ENCODE peak calls at places on chromosome 4, in four cellular contexts. X is left ventricle myocardium inferior, R is HFF-Myc, S is GM23248. V is an unnamed sample.

GRCh38 chr4:55125087-55125721 is at the start of gene KDR:
- DNase-seq in X (peak), R (no peak), S (peak), V (no peak)

GRCh38 chr4:131370846-131371245 is 1778.2 kb upstream of the PCDH10 start:
- DNase-seq in X (no peak), R (no peak), S (no peak), V (no peak)

GRCh38 chr4:74006009-74006476 is 7.6 kb upstream of the CXCL5 start:
- DNase-seq in X (no peak), R (no peak), S (peak), V (no peak)

GRCh38 chr4:22932326-22932725 is 239.6 kb downstream of the GBA3 start:
- DNase-seq in X (no peak), R (no peak), S (no peak), V (no peak)

GRCh38 chr4:2322801-2323200 is 60.9 kb upstream of the MXD4 start:
- DNase-seq in X (no peak), R (peak), S (no peak), V (no peak)

GRCh38 chr4:1793496-1793840 is 375 bp downstream of the FGFR3 start:
- DNase-seq in X (peak), R (no peak), S (peak), V (no peak)

GRCh38 chr4:180557348-180557747 is 1685.9 kb upstream of the TENM3 start:
- DNase-seq in X (no peak), R (no peak), S (no peak), V (no peak)

GRCh38 chr4:88963817-88964216 is 93.2 kb downstream of the FAM13A start:
- DNase-seq in X (no peak), R (no peak), S (peak), V (no peak)

GRCh38 chr4:95415346-95415771 is 133.4 kb downstream of the UNC5C start:
- DNase-seq in X (no peak), R (no peak), S (no peak), V (no peak)

GRCh38 chr4:153781717-153782416 is 7.0 kb downstream of the SFRP2 start:
- DNase-seq in X (no peak), R (peak), S (peak), V (peak)

GRCh38 chr4:109977854-109978501 is 65.3 kb downstream of the EGF start:
- DNase-seq in X (no peak), R (no peak), S (peak), V (peak)

GRCh38 chr4:16659120-16659519 is 239.3 kb downstream of the LDB2 start:
- DNase-seq in X (no peak), R (peak), S (peak), V (no peak)

GRCh38 chr4:95059630-95060029 is 301.9 kb downstream of the BMPR1B start:
- DNase-seq in X (no peak), R (no peak), S (no peak), V (peak)

GRCh38 chr4:186765138-186765537 is 41.5 kb upstream of the FAT1 start:
- DNase-seq in X (no peak), R (peak), S (peak), V (peak)

GRCh38 chr4:184861047-184861446 is 35.3 kb upstream of the ACSL1 start:
- DNase-seq in X (no peak), R (no peak), S (no peak), V (no peak)

GRCh38 chr4:26402458-26402857 is 81.6 kb downstream of the RBPJ start:
- DNase-seq in X (no peak), R (no peak), S (no peak), V (no peak)

GRCh38 chr4:25457053-25457715 is 80.1 kb downstream of the ANAPC4 start:
- DNase-seq in X (no peak), R (peak), S (peak), V (peak)

GRCh38 chr4:166432125-166432524 is 559.1 kb downstream of the TLL1 start:
- DNase-seq in X (no peak), R (no peak), S (no peak), V (no peak)

GRCh38 chr4:173382349-173382748 is 11.6 kb downstream of the SAP30 start:
- DNase-seq in X (no peak), R (no peak), S (no peak), V (no peak)

GRCh38 chr4:6271206-6271605 is 1.6 kb downstream of the WFS1 start:
- DNase-seq in X (no peak), R (no peak), S (no peak), V (no peak)

GRCh38 chr4:159141193-159141592 is 38.3 kb downstream of the RAPGEF2 start:
- DNase-seq in X (no peak), R (no peak), S (peak), V (no peak)

GRCh38 chr4:41792166-41792565 is 43.6 kb upstream of the PHOX2B start:
- DNase-seq in X (no peak), R (no peak), S (no peak), V (no peak)

GRCh38 chr4:109649872-109650271 is 53.4 kb downstream of the CASP6 start:
- DNase-seq in X (no peak), R (no peak), S (no peak), V (no peak)

GRCh38 chr4:145619639-145619996 is 433 bp downstream of the MMAA start:
- DNase-seq in X (no peak), R (peak), S (peak), V (peak)

GRCh38 chr4:7657545-7658296 is 223.0 kb upstream of the PSAPL1 start:
- DNase-seq in X (no peak), R (no peak), S (no peak), V (no peak)

GRCh38 chr4:54677416-54677815 is 19.7 kb downstream of the KIT start:
- DNase-seq in X (no peak), R (no peak), S (no peak), V (no peak)

GRCh38 chr4:62407534-62407933 is 1207.4 kb downstream of the ADGRL3 start:
- DNase-seq in X (no peak), R (no peak), S (no peak), V (no peak)

GRCh38 chr4:69750346-69750745 is 10.1 kb downstream of the SULT1B1 start:
- DNase-seq in X (no peak), R (no peak), S (peak), V (no peak)

GRCh38 chr4:122930877-122931276 is 8.5 kb upstream of the NUDT6 start:
- DNase-seq in X (no peak), R (no peak), S (peak), V (no peak)

GRCh38 chr4:87118421-87118820 is 102.0 kb downstream of the KLHL8 start:
- DNase-seq in X (no peak), R (no peak), S (no peak), V (no peak)

GRCh38 chr4:185700048-185700447 is 111.9 kb downstream of the SORBS2 start:
- DNase-seq in X (no peak), R (no peak), S (peak), V (no peak)

GRCh38 chr4:54439831-54440243 is 210.7 kb downstream of the PDGFRA start:
- DNase-seq in X (peak), R (peak), S (peak), V (peak)

GRCh38 chr4:76666940-76667532 is 230.9 kb downstream of the SOWAHB start:
- DNase-seq in X (no peak), R (no peak), S (peak), V (no peak)

GRCh38 chr4:110064295-110064694 is 134.1 kb downstream of the ELOVL6 start:
- DNase-seq in X (no peak), R (no peak), S (no peak), V (no peak)

GRCh38 chr4:88623097-88623496 is 30.8 kb downstream of the HERC3 start:
- DNase-seq in X (no peak), R (peak), S (peak), V (peak)

GRCh38 chr4:74364649-74365491 is at the start of gene EREG:
- DNase-seq in X (no peak), R (peak), S (peak), V (no peak)

GRCh38 chr4:18480928-18481327 is 459.4 kb upstream of the LCORL start:
- DNase-seq in X (no peak), R (no peak), S (no peak), V (no peak)

GRCh38 chr4:119592708-119593298 is 35.8 kb downstream of the PDE5A start:
- DNase-seq in X (no peak), R (no peak), S (no peak), V (no peak)

GRCh38 chr4:106368678-106369077 is at the start of gene GIMD1:
- DNase-seq in X (no peak), R (no peak), S (no peak), V (no peak)

GRCh38 chr4:106371166-106371565 is 2.6 kb upstream of the GIMD1 start:
- DNase-seq in X (no peak), R (no peak), S (no peak), V (peak)

GRCh38 chr4:106370214-106370613 is 1.6 kb upstream of the GIMD1 start:
- DNase-seq in X (no peak), R (no peak), S (no peak), V (no peak)

GRCh38 chr4:106367072-106367471 is 1.5 kb downstream of the GIMD1 start:
- DNase-seq in X (no peak), R (no peak), S (no peak), V (no peak)

DNA sequence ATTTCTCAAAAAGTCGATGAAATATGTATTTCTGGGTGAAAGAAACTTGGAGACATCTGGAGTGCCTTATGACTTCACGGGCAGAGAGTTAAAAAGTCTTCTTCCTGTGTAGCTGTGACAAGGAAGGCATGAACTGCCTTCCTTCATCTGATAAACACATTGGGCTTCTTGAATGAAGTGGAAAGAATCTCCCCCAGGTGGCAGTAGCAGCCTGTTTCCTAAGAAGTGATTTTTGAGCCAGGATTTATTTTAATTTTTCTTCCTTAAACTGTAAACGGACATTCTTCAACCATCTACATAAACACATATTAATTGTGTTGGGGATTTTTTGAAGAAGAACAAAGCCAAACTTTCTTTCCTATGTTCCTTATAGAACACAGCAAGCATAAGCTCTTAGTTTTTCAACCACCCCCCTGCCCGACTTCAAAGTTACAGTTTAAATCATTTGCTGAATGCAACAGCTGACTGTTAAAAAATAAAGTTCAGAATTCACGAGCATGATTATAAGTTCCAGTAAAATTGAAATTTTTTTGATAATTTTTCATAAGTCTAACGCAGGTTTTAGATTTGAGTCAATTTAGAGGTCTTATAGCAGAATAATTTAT is 980 bp upstream of the GIMD1 start:
- DNase-seq in X (no peak), R (peak), S (peak), V (peak)
- H3K4me3 ChIP-seq in X (no peak), R (no peak), S (peak), V (no peak)

GRCh38 chr4:68430337-68430736 is 16.9 kb upstream of the TMPRSS11E start:
- DNase-seq in X (no peak), R (no peak), S (no peak), V (no peak)

GRCh38 chr4:68434277-68434676 is 13.0 kb upstream of the TMPRSS11E start:
- DNase-seq in X (no peak), R (no peak), S (no peak), V (no peak)

GRCh38 chr4:68433582-68433981 is 13.7 kb upstream of the TMPRSS11E start:
- DNase-seq in X (no peak), R (no peak), S (no peak), V (no peak)

GRCh38 chr4:68432320-68432719 is 14.9 kb upstream of the TMPRSS11E start:
- DNase-seq in X (no peak), R (no peak), S (no peak), V (no peak)

GRCh38 chr4:68434836-68435235 is 12.4 kb upstream of the TMPRSS11E start:
- DNase-seq in X (no peak), R (no peak), S (no peak), V (no peak)
- H3K4me3 ChIP-seq in X (no peak), R (no peak), S (no peak), V (no peak)

DNA sequence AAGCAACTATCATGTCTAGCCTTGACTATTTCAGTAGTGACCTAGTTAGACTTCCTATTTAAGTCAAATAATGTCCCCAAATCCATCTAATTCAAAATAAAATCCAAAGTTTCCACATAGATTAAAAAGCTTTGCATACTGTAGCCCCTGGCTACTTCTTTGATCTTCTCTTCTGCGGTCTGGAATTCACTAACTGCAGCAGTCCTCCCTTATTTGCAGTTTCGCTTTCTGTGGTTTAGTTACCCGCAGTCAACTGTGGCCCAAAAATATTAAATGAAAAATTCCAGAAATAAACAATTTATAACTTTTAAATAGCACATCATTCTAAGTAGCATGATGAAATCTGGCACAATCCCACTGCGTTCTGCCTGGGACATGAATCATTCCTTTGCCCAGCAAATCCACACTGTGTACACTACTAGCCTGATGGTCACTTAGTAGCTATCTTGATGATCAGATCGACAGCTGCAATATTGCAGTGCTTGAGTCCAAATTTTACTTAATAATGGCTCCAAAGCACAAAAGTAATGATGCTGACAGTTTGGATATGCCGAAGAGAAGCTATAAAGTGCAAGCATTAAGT is 86.7 kb upstream of the NPNT start:
- DNase-seq in X (no peak), R (peak), S (peak), V (peak)
- H3K4me3 ChIP-seq in X (no peak), R (no peak), S (no peak), V (peak)

GRCh38 chr4:103719320-103720204 is at the start of gene TACR3:
- DNase-seq in X (no peak), R (no peak), S (peak), V (no peak)
- H3K4me3 ChIP-seq in X (peak), R (no peak), S (peak), V (no peak)

V was measured in AG09309.